ENCODE peak calls at places on chromosomes 16 and 17, in four cellular contexts. W is central memory CD4-positive, alpha-beta T cell; G is ovary; Q is dorsolateral prefrontal cortex. K is an unnamed sample.

GRCh38 chr17:61815863-61816523 is 47.3 kb downstream of the BRIP1 start:
- DNase-seq in Q (no peak), W (no peak), G (no peak), K (no peak)

GRCh38 chr16:46974352-46974751 is 878 bp upstream of the DNAJA2 start:
- DNase-seq in Q (no peak), G (no peak), W (peak), K (no peak)

GRCh38 chr16:19844945-19845641 is 39.6 kb downstream of the GPRC5B start:
- DNase-seq in W (no peak), G (no peak), Q (no peak), K (no peak)

GRCh38 chr16:89505204-89506112 is 2.7 kb upstream of the SPG7 start:
- DNase-seq in Q (no peak), W (peak), G (peak), K (no peak)

GRCh38 chr17:32739722-32740121 is 137.2 kb downstream of the MYO1D start:
- DNase-seq in Q (no peak), W (no peak), G (no peak), K (no peak)

GRCh38 chr17:49315974-49316570 is 46.0 kb downstream of the ZNF652 start:
- DNase-seq in Q (no peak), G (no peak), W (no peak), K (no peak)

GRCh38 chr17:38960402-38960801 is 6.8 kb downstream of the FBXO47 start:
- DNase-seq in G (no peak), W (peak), Q (no peak), K (no peak)

GRCh38 chr16:17070882-17071592 is 399.7 kb downstream of the XYLT1 start:
- DNase-seq in W (peak), Q (no peak), G (peak), K (no peak)

GRCh38 chr17:66354472-66354871 is 52.1 kb downstream of the PRKCA start:
- DNase-seq in G (no peak), W (no peak), Q (no peak), K (no peak)

GRCh38 chr16:31695667-31696066 is 168.0 kb downstream of the AHSP start:
- DNase-seq in W (peak), Q (no peak), G (no peak), K (no peak)

GRCh38 chr17:42553161-42553818 is 567 bp downstream of the HSD17B1 start:
- DNase-seq in G (peak), W (no peak), Q (no peak), K (no peak)

GRCh38 chr17:36937001-36937960 is at the start of gene LHX1:
- DNase-seq in Q (no peak), G (no peak), W (no peak), K (no peak)

GRCh38 chr17:5775098-5775497 is 190.8 kb upstream of the NLRP1 start:
- DNase-seq in Q (no peak), G (no peak), W (no peak), K (no peak)

GRCh38 chr17:17043668-17044226 is 1.5 kb downstream of the MPRIP start:
- DNase-seq in G (no peak), W (no peak), Q (no peak), K (no peak)

GRCh38 chr16:64225036-64225435 is 896.8 kb downstream of the CDH11 start:
- DNase-seq in G (no peak), Q (no peak), W (no peak), K (no peak)

GRCh38 chr17:2183346-2183745 is 120.2 kb downstream of the SMG6 start:
- DNase-seq in W (no peak), G (no peak), Q (no peak), K (no peak)

GRCh38 chr17:76153640-76154039 is 12.6 kb upstream of the FOXJ1 start:
- DNase-seq in Q (no peak), W (no peak), G (no peak), K (no peak)

GRCh38 chr16:73890524-73891500 is 405.8 kb upstream of the PSMD7 start:
- DNase-seq in G (no peak), Q (no peak), W (no peak), K (no peak)

GRCh38 chr16:88667496-88667895 is 4.6 kb upstream of the MVD start:
- DNase-seq in Q (no peak), G (no peak), W (no peak), K (no peak)

GRCh38 chr17:2853722-2854580 is 57.7 kb downstream of the RAP1GAP2 start:
- DNase-seq in G (no peak), Q (no peak), W (no peak), K (no peak)

GRCh38 chr17:79574108-79574507 is 36.7 kb downstream of the RBFOX3 start:
- DNase-seq in W (no peak), Q (no peak), G (no peak), K (no peak)

GRCh38 chr17:4610162-4610561 is 25.8 kb downstream of the SMTNL2 start:
- DNase-seq in G (no peak), Q (no peak), W (no peak), K (no peak)

GRCh38 chr16:5851583-5851982 is 754.0 kb upstream of the EEF2KMT start:
- DNase-seq in W (no peak), G (no peak), Q (no peak), K (no peak)

GRCh38 chr16:50655558-50656055 is 25.5 kb downstream of the SNX20 start:
- DNase-seq in W (no peak), G (no peak), Q (no peak), K (no peak)

GRCh38 chr17:12789976-12790805 is 893 bp downstream of the ARHGAP44 start:
- DNase-seq in Q (no peak), W (no peak), G (peak), K (no peak)

K was measured in brain pericyte.